ENCODE peak calls at places on chromosomes 12 and 14, in six cellular contexts. U is H54, X is A549, V is IMR-90, B is gastrocnemius medialis, W is GM12878. I is an unnamed sample.

GRCh38 chr12:71556881-71557280 is 106.8 kb downstream of the ZFC3H1 start:
- DNase-seq in B (no peak), W (no peak), X (peak), U (peak), V (peak), I (no peak)

GRCh38 chr14:104872469-104873341 is 7.6 kb downstream of the CEP170B start:
- DNase-seq in U (peak), X (no peak), B (no peak), V (peak), W (no peak), I (no peak)

GRCh38 chr12:11026118-11026517 is 3.7 kb upstream of the TAS2R19 start:
- DNase-seq in V (no peak), W (no peak), X (peak), B (no peak), U (no peak), I (no peak)

GRCh38 chr14:90697146-90697545 is 119.1 kb downstream of the TTC7B start:
- DNase-seq in X (no peak), B (no peak), V (no peak), U (no peak), W (no peak), I (no peak)

GRCh38 chr12:124609041-124609984 is 41.9 kb upstream of the NCOR2 start:
- DNase-seq in U (peak), V (peak), W (peak), X (peak), B (no peak), I (peak)

GRCh38 chr14:71267691-71268090 is 360.4 kb downstream of the PCNX1 start:
- DNase-seq in B (no peak), X (no peak), V (peak), U (no peak), W (no peak), I (no peak)

GRCh38 chr12:52649066-52649465 is 2.9 kb downstream of the KRT2 start:
- DNase-seq in X (no peak), B (no peak), V (no peak), W (no peak), U (no peak), I (no peak)

GRCh38 chr12:65925626-65926025 is 101.3 kb downstream of the HMGA2 start:
- DNase-seq in W (no peak), V (no peak), U (no peak), X (no peak), B (no peak), I (no peak)

GRCh38 chr14:37195327-37195726 is 2.4 kb upstream of the MIPOL1 start:
- DNase-seq in V (peak), U (no peak), X (no peak), B (no peak), W (no peak), I (no peak)

GRCh38 chr14:54348001-54348611 is 48.7 kb upstream of the CDKN3 start:
- DNase-seq in W (no peak), U (no peak), V (peak), B (no peak), X (peak), I (peak)

GRCh38 chr12:93908846-93909592 is 231.8 kb downstream of the CRADD start:
- DNase-seq in U (no peak), W (no peak), X (peak), V (no peak), B (no peak), I (no peak)

GRCh38 chr12:121581681-121582439 is 1.0 kb upstream of the KDM2B start:
- DNase-seq in B (peak), W (no peak), V (peak), X (no peak), U (no peak), I (peak)

GRCh38 chr12:108335349-108336119 is 3.6 kb downstream of the CMKLR1 start:
- DNase-seq in W (peak), V (no peak), B (no peak), X (no peak), U (no peak), I (no peak)

GRCh38 chr12:42262271-42262670 is 24.2 kb upstream of the YAF2 start:
- DNase-seq in B (no peak), W (no peak), X (no peak), U (no peak), V (peak), I (no peak)

GRCh38 chr12:29889737-29890136 is 106.0 kb upstream of the TMTC1 start:
- DNase-seq in V (peak), U (peak), W (no peak), B (no peak), X (peak), I (peak)

GRCh38 chr14:102239231-102239630 is 65.7 kb downstream of the MOK start:
- DNase-seq in W (no peak), B (no peak), X (no peak), U (no peak), V (no peak), I (no peak)

GRCh38 chr14:60805881-60806569 is 71.5 kb downstream of the MNAT1 start:
- DNase-seq in V (peak), W (no peak), B (no peak), U (peak), X (no peak), I (no peak)

GRCh38 chr12:101924647-101925046 is 47.3 kb downstream of the DRAM1 start:
- DNase-seq in B (no peak), V (peak), X (peak), W (no peak), U (peak), I (peak)

GRCh38 chr14:105061428-105062047 is 3.7 kb downstream of the GPR132 start:
- DNase-seq in V (no peak), B (no peak), U (no peak), W (no peak), X (no peak), I (peak)

GRCh38 chr12:19397534-19397933 is 41.8 kb upstream of the AEBP2 start:
- DNase-seq in U (no peak), X (peak), W (no peak), V (peak), B (no peak), I (peak)

GRCh38 chr14:51539571-51540037 is 112.1 kb upstream of the FRMD6 start:
- DNase-seq in X (peak), U (peak), B (no peak), V (peak), W (no peak), I (no peak)

GRCh38 chr12:27984275-27984674 is 11.7 kb upstream of the PTHLH start:
- DNase-seq in W (no peak), X (peak), U (no peak), V (peak), B (no peak), I (peak)

GRCh38 chr12:118358607-118359540 is 13.8 kb downstream of the TAOK3 start:
- DNase-seq in V (no peak), U (no peak), B (no peak), W (no peak), X (peak), I (peak)

GRCh38 chr14:100103261-100104005 is 38.2 kb downstream of the EVL start:
- DNase-seq in V (peak), B (no peak), U (no peak), W (no peak), X (no peak), I (no peak)

GRCh38 chr12:45369065-45369464 is 153.2 kb downstream of the ANO6 start:
- DNase-seq in U (peak), B (no peak), W (no peak), X (peak), V (peak), I (no peak)

GRCh38 chr14:76773956-76774355 is 12.7 kb downstream of the VASH1 start:
- DNase-seq in U (no peak), W (no peak), V (no peak), X (no peak), B (no peak), I (no peak)

GRCh38 chr14:81366259-81366658 is 33.9 kb downstream of the STON2 start:
- DNase-seq in B (no peak), X (peak), U (no peak), W (no peak), V (no peak), I (no peak)

GRCh38 chr12:86137936-86138335 is 118.3 kb downstream of the MGAT4C start:
- DNase-seq in X (peak), W (no peak), V (peak), B (no peak), U (peak), I (no peak)

GRCh38 chr12:132520421-132521199 is 30.7 kb downstream of the FBRSL1 start:
- DNase-seq in B (no peak), U (no peak), V (no peak), X (no peak), W (no peak), I (no peak)

GRCh38 chr14:77722301-77722700 is 14.4 kb downstream of the SLIRP start:
- DNase-seq in W (no peak), X (no peak), B (no peak), V (no peak), U (no peak), I (no peak)

GRCh38 chr12:16189849-16190248 is 87.6 kb downstream of the SLC15A5 start:
- DNase-seq in V (peak), X (peak), U (no peak), W (no peak), B (no peak), I (peak)

GRCh38 chr12:12403264-12404248 is 46.7 kb downstream of the BORCS5 start:
- DNase-seq in V (no peak), W (no peak), B (no peak), U (no peak), X (peak), I (peak)

GRCh38 chr12:12406762-12407161 is 49.9 kb downstream of the BORCS5 start:
- DNase-seq in X (no peak), U (no peak), V (no peak), W (no peak), B (no peak), I (no peak)

GRCh38 chr12:12405882-12406281 is 49.0 kb downstream of the BORCS5 start:
- DNase-seq in B (no peak), W (no peak), X (peak), V (no peak), U (no peak), I (no peak)

GRCh38 chr12:12404297-12404696 is 47.4 kb downstream of the BORCS5 start:
- DNase-seq in X (peak), U (no peak), V (no peak), B (no peak), W (no peak), I (no peak)

DNA sequence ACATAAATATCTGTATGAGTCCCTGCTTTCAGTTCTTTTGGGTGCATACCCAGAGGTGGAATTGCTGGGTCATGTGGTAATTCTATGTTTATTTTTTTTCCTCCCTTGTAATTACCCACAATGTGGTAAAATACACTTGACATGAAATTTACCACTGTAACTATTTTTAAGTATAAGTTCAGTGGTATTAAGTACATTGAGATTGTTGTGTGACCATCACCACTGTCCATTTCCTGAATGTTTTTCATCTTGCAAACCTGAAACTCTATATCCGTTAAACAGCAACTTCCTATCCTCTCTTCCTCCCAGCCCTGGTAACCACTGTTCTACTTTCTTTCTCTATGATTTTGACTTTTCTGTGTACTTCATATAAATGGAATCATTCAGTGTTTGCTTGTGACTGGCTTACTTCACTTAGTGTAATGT is 51.4 kb downstream of the BORCS5 start:
- DNase-seq in V (no peak), U (no peak), X (no peak), W (peak), B (no peak), I (no peak)
- TF ChIP-seq POLR2A in V (no peak), U (no peak), X (no peak), W (no peak), B (no peak), I (no peak)

DNA sequence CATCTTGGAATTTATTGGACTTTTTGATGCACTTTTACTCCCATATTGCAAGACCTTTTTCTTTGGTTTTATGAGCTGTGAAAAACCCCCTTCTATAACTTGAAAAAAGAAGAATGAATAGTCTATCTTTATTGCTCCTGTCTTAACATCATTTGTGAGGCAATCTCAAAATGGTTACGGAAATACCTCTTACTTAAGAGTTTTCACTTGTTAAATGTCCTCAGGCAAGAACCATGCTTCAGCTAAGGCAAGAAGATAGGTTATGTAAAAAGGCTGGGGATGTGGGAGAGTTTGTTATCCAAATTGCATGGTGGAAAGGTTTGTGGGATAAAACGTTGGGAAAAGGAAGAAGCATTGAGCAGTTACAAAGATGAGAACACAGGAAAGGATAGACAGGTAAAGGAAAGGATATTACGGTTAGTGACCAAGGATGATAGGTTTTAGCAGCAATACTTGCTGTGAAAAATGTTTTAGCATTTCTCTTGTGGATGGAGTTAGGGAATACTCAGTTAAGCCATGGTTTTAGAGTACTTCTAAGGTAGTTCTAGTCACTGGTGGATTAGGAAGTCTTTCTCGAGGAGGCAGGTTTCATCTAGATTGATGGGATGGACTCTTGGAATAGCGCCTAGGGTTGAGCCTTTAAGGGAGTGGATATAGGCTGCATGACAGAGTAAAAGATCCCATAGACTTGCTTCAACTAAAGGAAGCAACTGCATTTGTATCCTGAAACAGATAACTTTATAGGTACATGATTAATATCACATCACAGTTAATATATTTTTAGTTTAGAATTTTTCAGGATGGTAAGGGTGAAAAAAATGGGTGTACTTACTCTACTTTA is 30.3 kb downstream of the MDM2 start:
- DNase-seq in X (no peak), V (no peak), U (no peak), B (no peak), W (no peak), I (no peak)
- TF ChIP-seq POLR2A in X (no peak), V (no peak), U (no peak), B (no peak), W (no peak), I (no peak)

GRCh38 chr14:21526672-21527319 is 650 bp upstream of the SALL2 start:
- DNase-seq in W (no peak), V (no peak), B (no peak), U (no peak), X (no peak), I (no peak)

GRCh38 chr14:21525571-21525970 is 575 bp downstream of the SALL2 start:
- DNase-seq in U (no peak), X (no peak), B (no peak), V (peak), W (no peak), I (no peak)

GRCh38 chr14:21527320-21527679 is 1.2 kb upstream of the SALL2 start:
- DNase-seq in X (no peak), W (no peak), U (no peak), V (no peak), B (no peak), I (no peak)

GRCh38 chr14:21524575-21525518 is 1.3 kb downstream of the SALL2 start:
- DNase-seq in B (no peak), V (no peak), U (no peak), X (no peak), W (no peak), I (no peak)

DNA sequence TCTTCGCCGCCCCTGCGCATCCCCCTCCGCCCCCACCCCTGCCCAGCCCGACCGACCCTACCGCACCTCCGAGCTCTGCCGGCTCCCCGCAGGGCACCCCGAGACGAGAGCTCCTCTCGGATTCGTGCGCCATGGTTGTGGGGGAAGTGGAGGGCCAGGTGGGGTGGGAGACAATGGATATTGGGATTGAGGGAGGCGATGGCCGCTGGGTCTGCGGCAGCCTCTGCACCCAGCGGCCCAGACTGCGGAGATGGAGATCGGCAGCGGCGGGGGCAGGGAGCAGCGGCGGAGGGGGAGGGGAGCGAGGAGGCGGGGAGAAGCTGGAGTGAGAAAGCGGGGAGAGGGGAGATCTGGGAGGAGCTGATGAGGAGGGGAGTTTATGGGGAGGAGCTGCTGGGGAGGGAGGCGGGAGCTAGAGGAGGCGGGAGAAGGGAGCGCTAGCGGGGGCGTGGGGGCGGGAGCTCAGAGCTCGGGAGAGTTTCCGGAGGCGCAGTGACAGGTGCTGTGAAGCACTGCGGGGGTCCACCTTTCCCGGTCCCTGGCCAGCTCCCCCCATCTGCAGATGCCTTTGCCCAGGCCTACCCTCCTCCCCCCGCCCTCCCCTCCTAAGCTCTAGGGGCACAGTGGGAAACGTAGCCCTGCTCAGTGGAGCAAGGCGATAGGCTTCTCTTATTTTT is at the start of gene SALL2:
- DNase-seq in B (peak), V (peak), W (peak), U (peak), X (peak), I (peak)
- TF ChIP-seq POLR2A in B (no peak), V (no peak), W (peak), U (no peak), X (peak), I (no peak)

GRCh38 chr14:58151701-58152568 is at the start of gene ARMH4:
- DNase-seq in U (peak), V (peak), W (no peak), B (peak), X (peak), I (peak)
- TF ChIP-seq POLR2A in U (peak), V (no peak), W (no peak), B (peak), X (no peak), I (no peak)

GRCh38 chr12:26648584-26648983 is 184.4 kb downstream of the ITPR2 start:
- DNase-seq in U (no peak), V (peak), X (peak), W (no peak), B (no peak), I (no peak)

GRCh38 chr12:26646571-26646970 is 186.4 kb downstream of the ITPR2 start:
- DNase-seq in U (no peak), B (no peak), W (no peak), V (peak), X (no peak), I (no peak)

GRCh38 chr12:26647091-26647490 is 185.9 kb downstream of the ITPR2 start:
- DNase-seq in U (no peak), X (no peak), B (no peak), W (no peak), V (peak), I (no peak)

GRCh38 chr12:26648999-26649398 is 184.0 kb downstream of the ITPR2 start:
- DNase-seq in B (no peak), X (no peak), U (no peak), V (no peak), W (no peak), I (no peak)

GRCh38 chr12:26648066-26648465 is 184.9 kb downstream of the ITPR2 start:
- DNase-seq in U (no peak), W (no peak), X (no peak), V (no peak), B (no peak), I (no peak)
- TF ChIP-seq POLR2A in U (no peak), W (no peak), X (no peak), V (no peak), B (no peak), I (no peak)

GRCh38 chr12:12976366-12976765 is 23.7 kb downstream of the HEBP1 start:
- DNase-seq in B (no peak), U (peak), W (no peak), V (peak), X (peak), I (peak)

GRCh38 chr12:12975322-12976077 is 23.5 kb upstream of the GPRC5D start:
- DNase-seq in W (no peak), B (no peak), V (peak), X (peak), U (peak), I (no peak)

GRCh38 chr12:12979151-12979550 is 20.9 kb downstream of the HEBP1 start:
- DNase-seq in B (no peak), X (no peak), V (peak), U (no peak), W (no peak), I (no peak)

GRCh38 chr12:12979731-12980259 is 20.3 kb downstream of the HEBP1 start:
- DNase-seq in V (peak), U (peak), B (no peak), X (peak), W (no peak), I (no peak)

DNA sequence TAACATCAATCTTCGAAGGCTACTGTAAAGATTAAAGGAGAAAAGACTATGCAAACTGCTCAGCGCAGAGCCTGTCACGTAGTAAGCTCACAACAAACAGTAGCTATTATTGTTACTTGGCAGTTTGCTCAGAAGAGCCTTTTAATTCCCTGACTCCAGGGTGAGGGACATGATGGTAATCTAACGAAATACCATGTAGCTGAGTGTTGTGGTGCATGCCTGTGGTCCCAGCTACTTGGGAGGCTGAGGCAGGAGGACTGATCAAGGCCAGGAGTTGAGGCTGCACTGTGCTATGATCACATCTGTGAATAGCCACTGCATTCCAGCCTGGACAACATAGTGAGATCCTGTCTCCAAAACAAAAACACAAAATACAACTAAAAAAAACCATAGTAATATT is 22.8 kb downstream of the HEBP1 start:
- DNase-seq in V (no peak), U (no peak), W (no peak), B (no peak), X (no peak), I (no peak)
- TF ChIP-seq POLR2A in V (no peak), U (no peak), W (no peak), B (no peak), X (no peak), I (no peak)

I was measured in erythroblast.